ENCODE peak calls at places on chromosomes 11 and 22, in ten cellular contexts. Y is stimulated activated CD8-positive, alpha-beta memory T cell treated with anti-CD3 and anti-CD28 coated beads, Interleukin-7, amount 100 ng/mL, for 1 hour; O is HS-5; P is epithelial cell of prostate; B is activated CD4-positive, alpha-beta memory T cell treated with anti-CD3 and anti-CD28 coated beads for 36 hours; H is lower lobe of right lung; A is heart left ventricle; S is KBM-7; K is effector memory CD8-positive, alpha-beta T cell; T is iris pigment epithelial cell. G is an unnamed sample.

GRCh38 chr11:1081601-1082311 is 7.1 kb downstream of the MUC2 start:
- DNase-seq in Y (no peak), O (no peak), P (no peak), B (peak), H (peak), A (no peak), S (no peak), K (no peak), T (no peak), G (no peak)

GRCh38 chr11:111748035-111748804 is 18.0 kb downstream of the PPP2R1B start:
- DNase-seq in Y (no peak), O (no peak), P (no peak), B (no peak), H (no peak), A (no peak), S (no peak), K (no peak), T (no peak), G (peak)

GRCh38 chr11:62546244-62546936 is at the start of gene AHNAK:
- DNase-seq in Y (no peak), O (no peak), P (no peak), B (peak), H (peak), A (peak), S (peak), K (peak), T (peak), G (no peak)

GRCh38 chr11:10742460-10743208 is 8.4 kb upstream of the CTR9 start:
- DNase-seq in Y (no peak), O (peak), P (peak), B (peak), H (no peak), A (no peak), S (no peak), K (peak), T (peak), G (no peak)

GRCh38 chr22:45009881-45010531 is at the start of gene PHF21B:
- DNase-seq in Y (no peak), O (no peak), P (no peak), B (peak), H (no peak), A (peak), S (no peak), K (no peak), T (peak), G (peak)

GRCh38 chr22:42114721-42115120 is 15.9 kb downstream of the CYP2D6 start:
- DNase-seq in Y (no peak), O (no peak), P (no peak), B (no peak), H (no peak), A (no peak), S (no peak), K (no peak), T (peak), G (no peak)

GRCh38 chr11:120904116-120904515 is 119.8 kb upstream of the TBCEL start:
- DNase-seq in Y (no peak), O (no peak), P (no peak), B (no peak), H (no peak), A (no peak), S (no peak), K (no peak), T (no peak), G (no peak)

GRCh38 chr22:46515208-46516111 is 22.0 kb downstream of the CELSR1 start:
- DNase-seq in Y (no peak), O (no peak), P (no peak), B (no peak), H (no peak), A (no peak), S (no peak), K (no peak), T (peak), G (no peak)

GRCh38 chr22:46043816-46044717 is 67.1 kb upstream of the WNT7B start:
- DNase-seq in Y (no peak), O (no peak), P (no peak), B (peak), H (peak), A (peak), S (peak), K (no peak), T (no peak), G (no peak)

GRCh38 chr11:10294289-10294953 is 402 bp upstream of the SBF2 start:
- DNase-seq in Y (no peak), O (no peak), P (no peak), B (no peak), H (peak), A (peak), S (peak), K (no peak), T (peak), G (peak)

GRCh38 chr22:25012743-25013142 is 60.2 kb downstream of the KIAA1671 start:
- DNase-seq in Y (no peak), O (no peak), P (no peak), B (no peak), H (no peak), A (no peak), S (no peak), K (no peak), T (no peak), G (no peak)

GRCh38 chr11:95734009-95734572 is 55.5 kb downstream of the FAM76B start:
- DNase-seq in Y (no peak), O (no peak), P (no peak), B (no peak), H (no peak), A (no peak), S (peak), K (no peak), T (no peak), G (no peak)

GRCh38 chr11:36333897-36334296 is 37.8 kb downstream of the PRR5L start:
- DNase-seq in Y (no peak), O (no peak), P (no peak), B (no peak), H (no peak), A (no peak), S (peak), K (no peak), T (peak), G (peak)

GRCh38 chr22:45823331-45823730 is 151.7 kb downstream of the ATXN10 start:
- DNase-seq in Y (no peak), O (no peak), P (no peak), B (no peak), H (no peak), A (no peak), S (no peak), K (no peak), T (no peak), G (no peak)

G was measured in NCI-H524.